ENCODE peak calls at places on chromosomes 2 and 18, in nine cellular contexts. H is thyroid gland; E is activated CD4-positive, CD25-positive, alpha-beta regulatory T cell; X is skeletal muscle cell; U is SW480; C is astrocyte of the cerebellum; W is activated T-cell treated with anti-CD3 and anti-CD28 coated beads, Interleukin-2, amount 50 U/mL, for 24 hours; Z is AG08396; Y is GM12864. D is an unnamed sample.
A peak's percentile ranks its signal among the peaks of the same experiment; 100 is the strongest.

GRCh38 chr2:237075749-237076599 is 9.7 kb upstream of the COPS8 start:
- DNase-seq in H (no peak), E (no peak), X (no peak), U (peak; percentile 71), C (no peak), W (no peak), Z (no peak), Y (no peak), D (no peak)

GRCh38 chr2:128304715-128305554 is 13.7 kb downstream of the HS6ST1 start:
- DNase-seq in H (peak; percentile 87), E (no peak), X (peak; percentile 98), U (peak; percentile 59), C (peak; percentile 93), W (no peak), Z (peak; percentile 75), Y (no peak), D (peak; percentile 85)

GRCh38 chr2:237486819-237487448 is at the start of gene MLPH:
- DNase-seq in H (peak; percentile 79), E (no peak), X (no peak), U (no peak), C (no peak), W (no peak), Z (peak; percentile 78), Y (no peak), D (no peak)

GRCh38 chr2:69353360-69353759 is 33.7 kb downstream of the GFPT1 start:
- DNase-seq in H (peak; percentile 7), E (no peak), X (no peak), U (no peak), C (no peak), W (no peak), Z (no peak), Y (no peak), D (no peak)

GRCh38 chr2:67997528-67998267 is 65.1 kb downstream of the C1D start:
- DNase-seq in H (no peak), E (no peak), X (peak; percentile 43), U (no peak), C (no peak), W (no peak), Z (peak; percentile 39), Y (no peak), D (no peak)

GRCh38 chr2:73877071-73877802 is 15.6 kb upstream of the ACTG2 start:
- DNase-seq in H (no peak), E (no peak), X (no peak), U (no peak), C (no peak), W (no peak), Z (no peak), Y (no peak), D (no peak)

GRCh38 chr2:159744363-159744762 is 32.1 kb downstream of the MARCHF7 start:
- DNase-seq in H (no peak), E (no peak), X (peak; percentile 11), U (no peak), C (peak; percentile 73), W (no peak), Z (peak; percentile 54), Y (no peak), D (peak; percentile 64)

GRCh38 chr18:48929951-48930713 is 20.6 kb downstream of the SMAD7 start:
- DNase-seq in H (peak; percentile 7), E (no peak), X (no peak), U (peak; percentile 63), C (no peak), W (no peak), Z (peak; percentile 77), Y (no peak), D (peak; percentile 69)

GRCh38 chr2:14567561-14567960 is 65.0 kb upstream of the LRATD1 start:
- DNase-seq in H (no peak), E (no peak), X (peak; percentile 70), U (no peak), C (no peak), W (no peak), Z (no peak), Y (no peak), D (no peak)

GRCh38 chr2:8357738-8358137 is 324.1 kb upstream of the ID2 start:
- DNase-seq in H (no peak), E (no peak), X (no peak), U (no peak), C (no peak), W (no peak), Z (no peak), Y (no peak), D (no peak)

GRCh38 chr18:63342206-63342605 is 22.6 kb upstream of the BCL2 start:
- DNase-seq in H (no peak), E (no peak), X (no peak), U (no peak), C (no peak), W (no peak), Z (no peak), Y (no peak), D (no peak)

GRCh38 chr2:212367431-212367830 is 171.2 kb downstream of the ERBB4 start:
- DNase-seq in H (no peak), E (no peak), X (no peak), U (no peak), C (no peak), W (no peak), Z (no peak), Y (no peak), D (no peak)

GRCh38 chr2:146754606-146755005 is 1090.2 kb upstream of the ACVR2A start:
- DNase-seq in H (no peak), E (no peak), X (no peak), U (no peak), C (no peak), W (no peak), Z (no peak), Y (no peak), D (no peak)

GRCh38 chr2:20514596-20515269 is 67.9 kb downstream of the RHOB start:
- DNase-seq in H (no peak), E (no peak), X (peak; percentile 91), U (peak; percentile 66), C (peak; percentile 89), W (no peak), Z (peak; percentile 90), Y (no peak), D (peak; percentile 95)

GRCh38 chr2:55482186-55482945 is 37.2 kb upstream of the CFAP36 start:
- DNase-seq in H (no peak), E (no peak), X (peak; percentile 46), U (no peak), C (peak; percentile 13), W (no peak), Z (peak; percentile 20), Y (no peak), D (peak; percentile 20)

GRCh38 chr2:86221066-86221684 is 21.9 kb downstream of the MRPL35 start:
- DNase-seq in H (peak; percentile 21), E (peak; percentile 15), X (no peak), U (peak; percentile 46), C (peak; percentile 48), W (peak; percentile 57), Z (peak; percentile 53), Y (peak; percentile 34), D (no peak)

GRCh38 chr2:86383844-86384243 is 46.4 kb upstream of the REEP1 start:
- DNase-seq in H (no peak), E (no peak), X (peak; percentile 64), U (no peak), C (peak; percentile 61), W (no peak), Z (peak; percentile 20), Y (no peak), D (no peak)

GRCh38 chr2:183665403-183665802 is 541.2 kb downstream of the NUP35 start:
- DNase-seq in H (no peak), E (no peak), X (no peak), U (no peak), C (no peak), W (no peak), Z (no peak), Y (no peak), D (no peak)

GRCh38 chr2:220076734-220077133 is 449.3 kb downstream of the SLC4A3 start:
- DNase-seq in H (peak; percentile 56), E (no peak), X (peak; percentile 45), U (no peak), C (peak; percentile 36), W (no peak), Z (peak; percentile 28), Y (no peak), D (peak; percentile 37)

GRCh38 chr2:189142893-189143759 is 36.4 kb downstream of the COL5A2 start:
- DNase-seq in H (peak; percentile 47), E (peak; percentile 0), X (no peak), U (peak; percentile 33), C (no peak), W (peak; percentile 38), Z (peak; percentile 6), Y (peak; percentile 25), D (no peak)

GRCh38 chr2:36486546-36487044 is 111.4 kb downstream of the FEZ2 start:
- DNase-seq in H (no peak), E (no peak), X (no peak), U (no peak), C (peak; percentile 38), W (no peak), Z (peak; percentile 20), Y (no peak), D (peak; percentile 77)

GRCh38 chr18:13232971-13233565 is 14.5 kb downstream of the LDLRAD4 start:
- DNase-seq in H (peak; percentile 82), E (no peak), X (no peak), U (no peak), C (no peak), W (peak; percentile 12), Z (no peak), Y (no peak), D (no peak)